ENCODE peak calls at places on chromosomes 5 and 9, in four cellular contexts. Z is K562, R is HepG2, E is GM12878. Q is an unnamed sample.

GRCh38 chr5:158013939-158014338 is 155.0 kb upstream of the CLINT1 start:
- DNase-seq in Z (no peak), R (peak), E (no peak), Q (peak)

GRCh38 chr9:110452227-110452801 is 114.7 kb upstream of the TXNDC8 start:
- DNase-seq in Z (no peak), R (no peak), E (no peak), Q (no peak)

GRCh38 chr9:79346350-79347020 is 225.3 kb upstream of the TLE4 start:
- DNase-seq in Z (no peak), R (no peak), E (no peak), Q (no peak)

GRCh38 chr5:91070761-91071429 is 312.2 kb downstream of the ARRDC3 start:
- DNase-seq in Z (no peak), R (no peak), E (no peak), Q (no peak)

GRCh38 chr5:11476866-11477265 is 427.4 kb downstream of the CTNND2 start:
- DNase-seq in Z (no peak), R (no peak), E (no peak), Q (no peak)

GRCh38 chr5:1343315-1343751 is 1.6 kb downstream of the CLPTM1L start:
- DNase-seq in Z (no peak), R (no peak), E (no peak), Q (no peak)

GRCh38 chr9:134307223-134307600 is 19.0 kb upstream of the RXRA start:
- DNase-seq in Z (no peak), R (no peak), E (no peak), Q (no peak)

GRCh38 chr5:155368490-155368889 is 354.9 kb downstream of the KIF4B start:
- DNase-seq in Z (no peak), R (no peak), E (no peak), Q (no peak)

GRCh38 chr5:141680178-141680577 is 1.9 kb downstream of the ARAP3 start:
- DNase-seq in Z (no peak), R (no peak), E (no peak), Q (no peak)

GRCh38 chr5:154614125-154614524 is 136.1 kb upstream of the HAND1 start:
- DNase-seq in Z (no peak), R (no peak), E (no peak), Q (no peak)

GRCh38 chr5:144433893-144434292 is 263.2 kb downstream of the KCTD16 start:
- DNase-seq in Z (no peak), R (no peak), E (no peak), Q (no peak)

GRCh38 chr9:125694478-125694877 is 12.5 kb downstream of the MAPKAP1 start:
- DNase-seq in Z (no peak), R (peak), E (no peak), Q (no peak)

GRCh38 chr9:34010979-34011378 is 37.7 kb downstream of the UBAP2 start:
- DNase-seq in Z (no peak), R (peak), E (no peak), Q (no peak)

GRCh38 chr9:33311953-33312352 is 21.6 kb downstream of the NFX1 start:
- DNase-seq in Z (no peak), R (no peak), E (no peak), Q (no peak)

GRCh38 chr9:110006657-110007056 is 201.3 kb downstream of the C9orf152 start:
- DNase-seq in Z (no peak), R (no peak), E (no peak), Q (no peak)

GRCh38 chr5:139392678-139393496 is 2.0 kb downstream of the PROB1 start:
- DNase-seq in Z (no peak), R (no peak), E (no peak), Q (peak)

GRCh38 chr5:35339006-35339405 is 108.7 kb upstream of the PRLR start:
- DNase-seq in Z (no peak), R (no peak), E (no peak), Q (no peak)

GRCh38 chr5:55102345-55102744 is at the start of gene GZMA:
- DNase-seq in Z (no peak), R (no peak), E (no peak), Q (no peak)

GRCh38 chr9:93057024-93057702 is 1.3 kb upstream of the SUSD3 start:
- DNase-seq in Z (no peak), R (no peak), E (no peak), Q (peak)

GRCh38 chr5:2215059-2215458 is 332.3 kb upstream of the IRX4 start:
- DNase-seq in Z (no peak), R (no peak), E (no peak), Q (no peak)

DNA sequence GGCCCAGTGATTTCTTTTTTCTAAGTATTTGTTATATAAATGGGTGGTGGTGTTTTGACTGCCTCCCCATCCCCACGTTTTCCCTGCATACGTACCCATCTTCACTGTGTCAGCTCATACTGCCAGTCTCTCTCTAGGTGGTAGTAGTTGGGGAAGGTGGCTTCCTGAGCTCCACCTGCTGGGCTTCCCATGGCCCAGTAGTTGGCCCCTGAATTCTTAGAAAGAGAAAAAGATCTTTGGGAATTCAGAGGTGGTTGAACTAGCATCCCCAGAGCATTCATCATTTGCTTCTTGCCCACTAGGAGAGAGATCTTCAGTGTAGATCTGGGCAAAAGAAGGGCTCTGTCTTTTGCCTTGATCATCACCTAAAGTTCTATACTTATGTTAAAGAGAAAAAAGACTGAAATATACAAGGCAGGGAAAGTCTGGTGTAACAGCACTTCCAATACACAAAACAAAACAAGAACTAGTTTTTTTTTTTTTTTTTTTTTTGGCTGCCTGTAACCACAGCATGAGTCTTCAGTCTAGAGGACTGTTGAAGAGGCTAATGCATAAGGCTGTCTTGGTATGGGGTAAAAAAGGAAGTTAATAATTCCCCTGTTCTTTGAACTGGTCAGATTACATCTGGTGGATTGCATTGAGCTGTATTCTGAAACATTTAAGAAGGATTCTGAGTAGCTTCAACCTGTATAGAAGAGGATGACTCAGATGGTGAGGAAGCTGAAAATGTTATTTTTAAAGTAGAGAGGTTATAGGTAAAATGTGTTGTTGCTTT is 128.7 kb downstream of the ATG10 start:
- DNase-seq in Z (no peak), R (no peak), E (peak), Q (peak)
- TF ChIP-seq CBFB in Z (no peak), R (no peak), E (peak), Q (no peak)

DNA sequence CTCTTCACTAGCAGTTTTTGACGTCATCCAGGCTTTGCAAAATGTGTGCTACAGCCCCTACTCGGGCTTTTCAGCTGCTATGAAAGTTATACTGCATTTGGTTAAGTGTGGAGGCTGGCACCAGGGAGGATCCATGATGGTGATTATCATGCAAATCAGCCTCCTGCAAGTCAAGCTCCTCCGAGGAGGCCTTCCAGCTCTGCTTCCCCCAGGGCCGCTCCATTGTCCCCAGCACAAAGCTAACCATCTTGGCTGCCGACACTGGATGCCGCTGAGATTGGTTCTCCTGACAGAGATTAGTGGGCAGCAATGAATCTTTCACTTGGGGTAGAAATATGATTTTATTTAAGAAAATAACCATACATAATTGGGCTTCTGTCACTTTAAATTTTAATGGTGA is 159.5 kb downstream of the NR2F1-AS1 start:
- DNase-seq in Z (no peak), R (no peak), E (no peak), Q (peak)
- TF ChIP-seq CBFB in Z (no peak), R (no peak), E (no peak), Q (no peak)

DNA sequence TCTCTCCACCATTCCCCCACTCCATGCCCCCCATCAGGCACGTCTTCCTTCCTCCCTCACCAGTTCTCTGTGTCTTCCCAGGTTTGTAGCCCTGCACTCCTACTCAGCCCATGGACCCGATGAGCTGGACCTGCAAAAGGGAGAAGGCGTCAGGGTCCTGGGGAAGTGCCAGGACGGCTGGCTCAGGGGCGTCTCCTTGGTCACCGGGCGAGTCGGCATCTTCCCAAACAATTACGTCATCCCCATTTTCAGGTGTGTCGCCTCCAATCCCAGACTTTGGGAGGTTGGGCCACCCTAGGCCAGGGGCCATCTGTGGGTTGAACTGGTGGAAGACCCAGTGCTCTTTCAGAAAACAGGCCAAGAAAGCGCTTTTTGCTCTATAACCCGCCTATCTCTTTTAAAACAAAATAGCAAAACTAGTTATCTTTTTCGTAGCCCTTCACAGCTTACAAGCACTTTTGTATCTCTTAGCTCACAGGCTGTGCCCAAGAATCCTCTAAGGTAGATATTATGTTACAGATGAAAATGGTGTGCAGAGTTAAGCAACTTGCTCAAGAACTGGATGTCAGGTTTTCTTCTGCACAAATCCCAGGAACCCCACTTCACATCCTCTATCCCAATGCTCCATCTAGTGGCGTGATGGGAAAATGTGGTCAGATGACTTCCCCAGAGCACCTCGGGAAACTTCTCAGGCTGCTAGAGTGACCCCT is 56.2 kb downstream of the PLAC8L1 start:
- DNase-seq in Z (peak), R (peak), E (no peak), Q (peak)
- TF ChIP-seq CBFB in Z (no peak), R (no peak), E (no peak), Q (no peak)

GRCh38 chr5:179142434-179143198 is 82.4 kb downstream of the ZNF354C start:
- DNase-seq in Z (no peak), R (no peak), E (no peak), Q (no peak)
- TF ChIP-seq CBFB in Z (no peak), R (no peak), E (no peak), Q (no peak)

GRCh38 chr5:97093193-97093592 is 49.2 kb downstream of the LIX1 start:
- DNase-seq in Z (no peak), R (no peak), E (no peak), Q (no peak)

GRCh38 chr5:97096096-97096648 is 46.2 kb downstream of the LIX1 start:
- DNase-seq in Z (no peak), R (no peak), E (no peak), Q (no peak)

GRCh38 chr5:97095318-97095732 is 47.1 kb downstream of the LIX1 start:
- DNase-seq in Z (no peak), R (no peak), E (no peak), Q (no peak)

GRCh38 chr5:97097348-97098220 is 44.8 kb downstream of the LIX1 start:
- DNase-seq in Z (no peak), R (no peak), E (no peak), Q (no peak)

GRCh38 chr5:97094579-97095317 is 47.7 kb downstream of the LIX1 start:
- DNase-seq in Z (no peak), R (no peak), E (peak), Q (no peak)
- TF ChIP-seq CBFB in Z (no peak), R (no peak), E (peak), Q (no peak)

GRCh38 chr9:77764894-77765780 is 117.0 kb upstream of the GNA14 start:
- DNase-seq in Z (peak), R (peak), E (no peak), Q (no peak)
- TF ChIP-seq CBFB in Z (no peak), R (no peak), E (no peak), Q (no peak)

DNA sequence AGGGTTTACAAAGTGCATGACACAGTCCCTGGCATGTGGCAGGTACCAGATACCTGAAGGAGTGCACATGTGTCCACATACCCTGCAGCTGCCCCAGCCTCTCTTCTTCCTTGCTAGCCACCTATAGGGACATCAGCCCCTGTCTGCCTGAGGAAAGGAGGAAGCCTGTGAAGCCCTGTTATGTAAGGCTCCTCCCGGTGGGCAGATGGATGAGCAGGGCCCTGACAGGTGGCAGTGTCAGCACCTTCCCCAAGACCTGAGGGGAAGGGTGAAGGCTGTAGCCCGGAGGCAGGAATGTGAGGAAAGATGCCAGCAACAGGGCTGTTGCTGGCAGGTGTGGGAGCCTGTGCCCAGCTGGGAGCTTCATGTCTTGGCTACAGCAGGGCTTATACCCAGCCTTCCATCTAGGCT is 21.7 kb downstream of the TCF7 start:
- DNase-seq in Z (no peak), R (no peak), E (no peak), Q (no peak)
- TF ChIP-seq CBFB in Z (no peak), R (no peak), E (no peak), Q (no peak)

GRCh38 chr5:126801992-126802294 is 25.0 kb downstream of the LMNB1 start:
- DNase-seq in Z (no peak), R (peak), E (no peak), Q (no peak)

GRCh38 chr5:126809932-126810331 is 33.0 kb downstream of the LMNB1 start:
- DNase-seq in Z (no peak), R (no peak), E (no peak), Q (no peak)

GRCh38 chr5:126808619-126809018 is 31.7 kb downstream of the LMNB1 start:
- DNase-seq in Z (peak), R (peak), E (no peak), Q (no peak)

GRCh38 chr5:126801174-126801991 is 24.4 kb downstream of the LMNB1 start:
- DNase-seq in Z (no peak), R (no peak), E (no peak), Q (no peak)

DNA sequence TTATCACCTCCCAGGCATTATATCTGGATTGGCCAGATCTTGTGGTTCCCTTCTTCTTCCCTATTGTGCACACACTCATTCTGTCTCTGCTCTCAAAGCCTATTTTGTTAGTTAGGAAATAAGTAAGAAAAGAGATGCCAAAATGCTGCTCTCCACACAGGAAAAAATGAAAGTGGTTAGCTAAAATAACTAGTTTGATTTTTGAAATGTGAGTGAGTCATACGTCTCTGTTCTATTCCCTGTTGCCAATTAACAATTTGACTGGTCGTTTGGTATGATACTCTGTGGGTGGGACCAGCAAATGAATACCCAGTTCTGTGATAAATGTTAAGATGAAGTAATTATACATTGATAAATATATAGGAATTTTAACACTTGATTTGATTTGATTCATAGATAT is 28.2 kb downstream of the LMNB1 start:
- DNase-seq in Z (no peak), R (no peak), E (no peak), Q (no peak)
- TF ChIP-seq CBFB in Z (no peak), R (no peak), E (no peak), Q (no peak)

GRCh38 chr5:68398146-68398812 is 182.7 kb downstream of the PIK3R1 start:
- DNase-seq in Z (no peak), R (no peak), E (no peak), Q (no peak)
- TF ChIP-seq CBFB in Z (no peak), R (no peak), E (no peak), Q (no peak)

Q was measured in WTC11.